ENCODE peak calls at places on chromosomes 12 and 14, in eight cellular contexts. One of them, this sample, is unnamed.

GRCh38 chr12:25855716-25856115 is 102.8 kb upstream of the RASSF8 start:
- DNase-seq in fibroblast of lung: peak
- DNase-seq in psoas muscle: no peak
- DNase-seq in fibroblast of the aortic adventitia: peak
- DNase-seq in astrocyte of the spinal cord: peak
- DNase-seq in GM23338: no peak
- DNase-seq in PC-3: no peak
- DNase-seq in fibroblast of mammary gland: peak
- DNase-seq in this sample: peak

GRCh38 chr14:35879654-35880249 is 53.6 kb downstream of the BRMS1L start:
- DNase-seq in fibroblast of mammary gland: peak
- DNase-seq in fibroblast of the aortic adventitia: peak
- DNase-seq in astrocyte of the spinal cord: peak
- DNase-seq in fibroblast of lung: peak
- DNase-seq in GM23338: peak
- DNase-seq in PC-3: peak
- DNase-seq in psoas muscle: no peak
- DNase-seq in this sample: peak

GRCh38 chr12:94644141-94644575 is 6.2 kb downstream of the TMCC3 start:
- DNase-seq in PC-3: peak
- DNase-seq in GM23338: no peak
- DNase-seq in fibroblast of mammary gland: peak
- DNase-seq in fibroblast of the aortic adventitia: peak
- DNase-seq in astrocyte of the spinal cord: peak
- DNase-seq in fibroblast of lung: peak
- DNase-seq in psoas muscle: peak
- DNase-seq in this sample: peak

GRCh38 chr14:33035795-33036194 is 97.1 kb downstream of the NPAS3 start:
- DNase-seq in fibroblast of the aortic adventitia: no peak
- DNase-seq in fibroblast of lung: no peak
- DNase-seq in fibroblast of mammary gland: no peak
- DNase-seq in GM23338: no peak
- DNase-seq in psoas muscle: no peak
- DNase-seq in PC-3: no peak
- DNase-seq in astrocyte of the spinal cord: no peak
- DNase-seq in this sample: no peak

GRCh38 chr12:119665164-119665929 is 2.6 kb upstream of the PRKAB1 start:
- DNase-seq in fibroblast of lung: no peak
- DNase-seq in GM23338: no peak
- DNase-seq in psoas muscle: no peak
- DNase-seq in fibroblast of mammary gland: no peak
- DNase-seq in PC-3: no peak
- DNase-seq in astrocyte of the spinal cord: no peak
- DNase-seq in fibroblast of the aortic adventitia: no peak
- DNase-seq in this sample: no peak

GRCh38 chr14:49946320-49947141 is 53.6 kb downstream of the ARF6 start:
- DNase-seq in fibroblast of lung: peak
- DNase-seq in psoas muscle: no peak
- DNase-seq in GM23338: no peak
- DNase-seq in fibroblast of mammary gland: peak
- DNase-seq in PC-3: peak
- DNase-seq in fibroblast of the aortic adventitia: peak
- DNase-seq in astrocyte of the spinal cord: peak
- DNase-seq in this sample: peak

GRCh38 chr14:100534528-100535286 is 52.5 kb downstream of the BEGAIN start:
- DNase-seq in astrocyte of the spinal cord: no peak
- DNase-seq in fibroblast of mammary gland: no peak
- DNase-seq in psoas muscle: no peak
- DNase-seq in fibroblast of the aortic adventitia: no peak
- DNase-seq in fibroblast of lung: no peak
- DNase-seq in GM23338: no peak
- DNase-seq in PC-3: no peak
- DNase-seq in this sample: no peak

GRCh38 chr14:22008098-22008412 is 334.4 kb upstream of the OR4E1 start:
- DNase-seq in PC-3: no peak
- DNase-seq in fibroblast of lung: no peak
- DNase-seq in fibroblast of the aortic adventitia: no peak
- DNase-seq in astrocyte of the spinal cord: no peak
- DNase-seq in GM23338: no peak
- DNase-seq in psoas muscle: no peak
- DNase-seq in fibroblast of mammary gland: no peak
- DNase-seq in this sample: no peak

GRCh38 chr14:50015708-50016107 is 100.7 kb downstream of the VCPKMT start:
- DNase-seq in GM23338: no peak
- DNase-seq in fibroblast of mammary gland: no peak
- DNase-seq in psoas muscle: no peak
- DNase-seq in fibroblast of the aortic adventitia: no peak
- DNase-seq in PC-3: no peak
- DNase-seq in fibroblast of lung: no peak
- DNase-seq in astrocyte of the spinal cord: no peak
- DNase-seq in this sample: no peak

GRCh38 chr12:66127695-66128094 is 2.9 kb downstream of the LLPH start:
- DNase-seq in PC-3: no peak
- DNase-seq in astrocyte of the spinal cord: no peak
- DNase-seq in GM23338: no peak
- DNase-seq in fibroblast of mammary gland: no peak
- DNase-seq in fibroblast of the aortic adventitia: peak
- DNase-seq in psoas muscle: no peak
- DNase-seq in fibroblast of lung: no peak
- DNase-seq in this sample: peak

GRCh38 chr14:87461704-87462103 is 531.3 kb downstream of the GALC start:
- DNase-seq in PC-3: no peak
- DNase-seq in astrocyte of the spinal cord: no peak
- DNase-seq in fibroblast of lung: no peak
- DNase-seq in GM23338: no peak
- DNase-seq in fibroblast of the aortic adventitia: no peak
- DNase-seq in fibroblast of mammary gland: no peak
- DNase-seq in psoas muscle: no peak
- DNase-seq in this sample: no peak

GRCh38 chr12:114414031-114414865 is 8.3 kb upstream of the TBX5 start:
- DNase-seq in fibroblast of lung: peak
- DNase-seq in fibroblast of mammary gland: no peak
- DNase-seq in PC-3: no peak
- DNase-seq in astrocyte of the spinal cord: no peak
- DNase-seq in GM23338: peak
- DNase-seq in psoas muscle: no peak
- DNase-seq in fibroblast of the aortic adventitia: no peak
- DNase-seq in this sample: no peak

GRCh38 chr14:50954811-50955372 is 10.6 kb upstream of the PYGL start:
- DNase-seq in fibroblast of mammary gland: peak
- DNase-seq in psoas muscle: no peak
- DNase-seq in fibroblast of lung: peak
- DNase-seq in astrocyte of the spinal cord: peak
- DNase-seq in fibroblast of the aortic adventitia: peak
- DNase-seq in GM23338: peak
- DNase-seq in PC-3: peak
- DNase-seq in this sample: peak

GRCh38 chr12:27894309-27894708 is 78.2 kb downstream of the PTHLH start:
- DNase-seq in GM23338: no peak
- DNase-seq in astrocyte of the spinal cord: no peak
- DNase-seq in PC-3: no peak
- DNase-seq in fibroblast of mammary gland: no peak
- DNase-seq in fibroblast of the aortic adventitia: no peak
- DNase-seq in psoas muscle: no peak
- DNase-seq in fibroblast of lung: no peak
- DNase-seq in this sample: no peak

GRCh38 chr12:67426067-67426466 is 156.9 kb downstream of the CAND1 start:
- DNase-seq in psoas muscle: no peak
- DNase-seq in fibroblast of lung: peak
- DNase-seq in GM23338: no peak
- DNase-seq in fibroblast of mammary gland: peak
- DNase-seq in astrocyte of the spinal cord: peak
- DNase-seq in fibroblast of the aortic adventitia: peak
- DNase-seq in PC-3: no peak
- DNase-seq in this sample: peak

GRCh38 chr14:52472728-52473127 is 79.6 kb downstream of the TXNDC16 start:
- DNase-seq in psoas muscle: no peak
- DNase-seq in fibroblast of the aortic adventitia: no peak
- DNase-seq in astrocyte of the spinal cord: no peak
- DNase-seq in GM23338: no peak
- DNase-seq in PC-3: no peak
- DNase-seq in fibroblast of lung: no peak
- DNase-seq in fibroblast of mammary gland: no peak
- DNase-seq in this sample: no peak

GRCh38 chr14:53921027-53921426 is 35.6 kb downstream of the BMP4 start:
- DNase-seq in fibroblast of mammary gland: no peak
- DNase-seq in GM23338: peak
- DNase-seq in fibroblast of the aortic adventitia: no peak
- DNase-seq in astrocyte of the spinal cord: no peak
- DNase-seq in fibroblast of lung: no peak
- DNase-seq in PC-3: peak
- DNase-seq in psoas muscle: no peak
- DNase-seq in this sample: no peak

GRCh38 chr14:85273099-85273677 is 256.8 kb upstream of the FLRT2 start:
- DNase-seq in PC-3: no peak
- DNase-seq in psoas muscle: no peak
- DNase-seq in fibroblast of lung: peak
- DNase-seq in fibroblast of mammary gland: no peak
- DNase-seq in astrocyte of the spinal cord: no peak
- DNase-seq in GM23338: no peak
- DNase-seq in fibroblast of the aortic adventitia: peak
- DNase-seq in this sample: peak

GRCh38 chr14:21626491-21627230 is 8.1 kb downstream of the OR10G2 start:
- DNase-seq in fibroblast of mammary gland: peak
- DNase-seq in GM23338: no peak
- DNase-seq in fibroblast of lung: no peak
- DNase-seq in fibroblast of the aortic adventitia: peak
- DNase-seq in astrocyte of the spinal cord: peak
- DNase-seq in PC-3: peak
- DNase-seq in psoas muscle: no peak
- DNase-seq in this sample: no peak

GRCh38 chr12:58907326-58907855 is 12.9 kb downstream of the LRIG3 start:
- DNase-seq in PC-3: no peak
- DNase-seq in psoas muscle: no peak
- DNase-seq in fibroblast of mammary gland: no peak
- DNase-seq in GM23338: no peak
- DNase-seq in astrocyte of the spinal cord: peak
- DNase-seq in fibroblast of lung: peak
- DNase-seq in fibroblast of the aortic adventitia: peak
- DNase-seq in this sample: peak

GRCh38 chr12:68919581-68920239 is 13.3 kb downstream of the CPM start:
- DNase-seq in fibroblast of lung: no peak
- DNase-seq in PC-3: no peak
- DNase-seq in GM23338: no peak
- DNase-seq in psoas muscle: no peak
- DNase-seq in astrocyte of the spinal cord: no peak
- DNase-seq in fibroblast of mammary gland: no peak
- DNase-seq in fibroblast of the aortic adventitia: peak
- DNase-seq in this sample: no peak

GRCh38 chr12:115749071-115749470 is 528.4 kb downstream of the MED13L start:
- DNase-seq in fibroblast of mammary gland: no peak
- DNase-seq in astrocyte of the spinal cord: no peak
- DNase-seq in psoas muscle: no peak
- DNase-seq in GM23338: no peak
- DNase-seq in PC-3: no peak
- DNase-seq in fibroblast of the aortic adventitia: no peak
- DNase-seq in fibroblast of lung: no peak
- DNase-seq in this sample: no peak

GRCh38 chr12:49432616-49433015 is 65.4 kb downstream of the SPATS2 start:
- DNase-seq in GM23338: no peak
- DNase-seq in fibroblast of lung: no peak
- DNase-seq in fibroblast of the aortic adventitia: no peak
- DNase-seq in psoas muscle: no peak
- DNase-seq in PC-3: no peak
- DNase-seq in fibroblast of mammary gland: no peak
- DNase-seq in astrocyte of the spinal cord: no peak
- DNase-seq in this sample: no peak
- H3K4me3 ChIP-seq in GM23338: no peak
- H3K4me3 ChIP-seq in fibroblast of lung: no peak
- H3K4me3 ChIP-seq in fibroblast of the aortic adventitia: no peak
- H3K4me3 ChIP-seq in psoas muscle: no peak
- H3K4me3 ChIP-seq in PC-3: no peak
- H3K4me3 ChIP-seq in fibroblast of mammary gland: no peak
- H3K4me3 ChIP-seq in astrocyte of the spinal cord: no peak
- H3K4me3 ChIP-seq in this sample: no peak

DNA sequence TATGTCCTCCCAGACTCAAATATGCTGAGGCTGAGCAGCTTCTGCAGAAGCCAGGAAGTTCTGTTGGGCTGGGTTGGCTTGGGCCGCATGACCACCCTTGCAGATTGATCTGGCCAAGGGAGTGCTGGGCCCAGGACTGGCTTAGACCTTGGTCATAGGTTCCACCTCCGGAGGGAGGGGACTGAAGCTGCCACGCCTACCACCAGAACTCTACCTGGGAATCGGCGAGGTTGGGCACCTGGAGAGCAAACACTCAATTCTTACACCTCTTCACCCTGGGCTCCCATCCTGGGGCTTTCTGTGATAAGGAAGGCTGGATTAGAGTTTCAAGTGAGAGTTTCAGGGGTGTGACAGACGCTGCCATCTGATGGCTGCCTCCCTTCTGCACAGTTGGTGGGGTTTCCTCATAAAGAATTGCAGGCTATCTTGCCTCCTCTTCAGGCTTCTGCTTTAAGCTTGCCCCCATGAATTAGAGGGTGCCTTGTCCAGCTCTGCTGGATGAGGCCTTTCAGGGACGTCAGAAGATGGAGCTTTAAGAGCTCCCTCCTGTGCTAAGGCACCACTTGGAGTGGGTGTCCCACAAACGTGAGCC is 5.8 kb downstream of the SLC24A4 start:
- DNase-seq in fibroblast of lung: no peak
- DNase-seq in fibroblast of the aortic adventitia: no peak
- DNase-seq in psoas muscle: no peak
- DNase-seq in astrocyte of the spinal cord: no peak
- DNase-seq in fibroblast of mammary gland: no peak
- DNase-seq in PC-3: no peak
- DNase-seq in GM23338: no peak
- DNase-seq in this sample: no peak
- TF ChIP-seq CTCF in fibroblast of lung: no peak
- TF ChIP-seq CTCF in fibroblast of the aortic adventitia: no peak
- TF ChIP-seq CTCF in psoas muscle: no peak
- TF ChIP-seq CTCF in astrocyte of the spinal cord: no peak
- TF ChIP-seq CTCF in fibroblast of mammary gland: peak
- TF ChIP-seq CTCF in PC-3: no peak
- TF ChIP-seq CTCF in GM23338: peak
- TF ChIP-seq CTCF in this sample: no peak

DNA sequence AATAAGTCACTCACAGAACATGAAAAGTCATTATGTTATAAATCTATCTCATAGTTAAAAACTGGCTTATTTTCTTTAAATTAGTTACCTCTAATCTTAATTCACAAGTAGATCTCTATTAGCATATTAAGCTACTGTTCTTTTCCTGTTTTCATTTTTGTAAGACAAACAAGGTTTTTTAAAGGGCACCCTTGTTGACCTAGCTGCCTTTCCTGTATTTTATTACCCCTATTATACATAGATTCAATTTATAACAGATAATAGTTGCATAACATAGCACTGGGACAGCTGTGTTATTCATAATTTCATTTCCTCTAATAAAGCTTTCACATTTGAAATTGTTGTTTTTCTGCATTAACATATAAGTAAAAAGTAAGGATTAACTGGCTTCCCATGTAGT is 1500.7 kb upstream of the FLRT2 start:
- DNase-seq in fibroblast of mammary gland: no peak
- DNase-seq in fibroblast of lung: no peak
- DNase-seq in psoas muscle: no peak
- DNase-seq in GM23338: no peak
- DNase-seq in PC-3: no peak
- DNase-seq in astrocyte of the spinal cord: no peak
- DNase-seq in fibroblast of the aortic adventitia: no peak
- DNase-seq in this sample: no peak
- H3K4me3 ChIP-seq in fibroblast of mammary gland: no peak
- H3K4me3 ChIP-seq in fibroblast of lung: no peak
- H3K4me3 ChIP-seq in psoas muscle: no peak
- H3K4me3 ChIP-seq in GM23338: no peak
- H3K4me3 ChIP-seq in PC-3: no peak
- H3K4me3 ChIP-seq in astrocyte of the spinal cord: no peak
- H3K4me3 ChIP-seq in fibroblast of the aortic adventitia: no peak
- H3K4me3 ChIP-seq in this sample: no peak

GRCh38 chr12:3333583-3333982 is 157.4 kb upstream of the PRMT8 start:
- DNase-seq in fibroblast of the aortic adventitia: no peak
- DNase-seq in psoas muscle: no peak
- DNase-seq in PC-3: peak
- DNase-seq in fibroblast of lung: no peak
- DNase-seq in GM23338: peak
- DNase-seq in astrocyte of the spinal cord: no peak
- DNase-seq in fibroblast of mammary gland: no peak
- DNase-seq in this sample: peak
- TF ChIP-seq CTCF in fibroblast of the aortic adventitia: no peak
- TF ChIP-seq CTCF in psoas muscle: no peak
- TF ChIP-seq CTCF in PC-3: peak
- TF ChIP-seq CTCF in fibroblast of lung: no peak
- TF ChIP-seq CTCF in GM23338: peak
- TF ChIP-seq CTCF in astrocyte of the spinal cord: no peak
- TF ChIP-seq CTCF in fibroblast of mammary gland: no peak
- TF ChIP-seq CTCF in this sample: no peak

This sample was measured in fibroblast of pulmonary artery.